ENCODE peak calls at places on chromosome 7, in eight cellular contexts. G is CD8-positive, alpha-beta T cell; N is K562; F is coronary artery; I is body of pancreas; V is stomach; D is heart left ventricle; P is A549. S is an unnamed sample.

GRCh38 chr7:134472572-134473242 is 13.8 kb upstream of the AKR1B1 start:
- DNase-seq in G (no peak), N (no peak), F (no peak), I (no peak), V (no peak), D (no peak), P (no peak), S (no peak)

GRCh38 chr7:106117767-106118544 is 5.8 kb upstream of the SYPL1 start:
- DNase-seq in G (no peak), N (no peak), F (no peak), I (no peak), V (no peak), D (no peak), P (no peak), S (no peak)

GRCh38 chr7:123410273-123410928 is 124.0 kb downstream of the IQUB start:
- DNase-seq in G (no peak), N (no peak), F (no peak), I (peak; percentile 21), V (no peak), D (peak; percentile 11), P (no peak), S (no peak)

GRCh38 chr7:114375914-114376313 is 38.7 kb upstream of the FOXP2 start:
- DNase-seq in G (no peak), N (no peak), F (no peak), I (no peak), V (no peak), D (no peak), P (no peak), S (no peak)

GRCh38 chr7:87216701-87217508 is 2.6 kb downstream of the TMEM243 start:
- DNase-seq in G (no peak), N (no peak), F (no peak), I (no peak), V (no peak), D (no peak), P (no peak), S (no peak)

GRCh38 chr7:105149827-105150226 is 135.8 kb downstream of the KMT2E start:
- DNase-seq in G (no peak), N (no peak), F (no peak), I (no peak), V (no peak), D (no peak), P (no peak), S (no peak)

GRCh38 chr7:151877911-151878835 is 1.3 kb upstream of the PRKAG2 start:
- DNase-seq in G (no peak), N (no peak), F (no peak), I (no peak), V (no peak), D (no peak), P (no peak), S (no peak)

GRCh38 chr7:36275735-36276284 is 113.9 kb upstream of the ANLN start:
- DNase-seq in G (no peak), N (no peak), F (no peak), I (no peak), V (no peak), D (no peak), P (no peak), S (no peak)

GRCh38 chr7:63067897-63068585 is 930.6 kb upstream of the ZNF722 start:
- DNase-seq in G (no peak), N (peak; percentile 20), F (peak; percentile 36), I (no peak), V (no peak), D (peak; percentile 15), P (no peak), S (no peak)

GRCh38 chr7:131105294-131105802 is 222.3 kb upstream of the MKLN1 start:
- DNase-seq in G (no peak), N (no peak), F (no peak), I (no peak), V (no peak), D (no peak), P (peak; percentile 50), S (no peak)

GRCh38 chr7:98394377-98394836 is 6.5 kb downstream of the BAIAP2L1 start:
- DNase-seq in G (no peak), N (no peak), F (no peak), I (no peak), V (no peak), D (no peak), P (peak; percentile 71), S (no peak)

GRCh38 chr7:69677054-69677847 is 79.0 kb downstream of the AUTS2 start:
- DNase-seq in G (no peak), N (no peak), F (no peak), I (no peak), V (no peak), D (no peak), P (peak; percentile 18), S (no peak)

GRCh38 chr7:153381275-153382119 is 621.9 kb downstream of the ACTR3B start:
- DNase-seq in G (no peak), N (peak; percentile 78), F (no peak), I (peak; percentile 43), V (peak; percentile 36), D (no peak), P (peak; percentile 38), S (no peak)

DNA sequence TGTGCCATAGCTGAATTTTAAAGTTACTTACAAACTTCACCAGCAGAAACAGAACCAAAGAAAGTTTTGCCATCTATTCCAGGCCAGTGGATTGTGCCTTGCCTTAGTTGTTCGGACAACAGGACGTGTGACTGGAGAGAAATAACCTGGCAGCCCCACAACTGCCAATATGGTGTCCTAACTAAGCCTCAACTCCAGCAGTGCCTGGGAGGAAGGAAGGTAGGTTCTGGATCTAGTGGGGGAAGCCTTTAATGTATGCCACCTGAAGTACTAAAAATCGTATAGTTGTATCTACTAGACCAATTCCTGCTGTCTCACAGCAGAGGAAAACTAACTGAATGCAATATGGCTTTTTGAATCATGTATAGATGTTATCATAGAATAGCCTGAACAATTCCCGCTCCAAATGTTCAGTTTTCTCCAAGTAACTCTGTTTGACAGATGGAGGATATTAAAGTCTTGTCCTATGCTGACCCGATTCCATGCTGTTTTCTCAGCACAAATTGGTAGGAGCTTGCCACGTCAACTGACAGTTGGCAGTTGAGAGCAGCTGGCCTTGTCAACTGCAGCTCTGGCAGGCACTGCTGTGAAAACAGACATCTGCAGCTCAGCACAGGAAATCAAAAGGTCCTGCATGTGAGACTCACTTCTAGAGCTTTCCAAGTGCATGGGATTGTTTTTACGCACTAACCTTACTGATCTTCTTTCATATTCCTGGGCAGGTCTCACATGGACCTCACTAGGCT is 84.5 kb upstream of the WNT16 start:
- DNase-seq in G (no peak), N (no peak), F (no peak), I (peak; percentile 67), V (no peak), D (peak; percentile 6), P (no peak), S (no peak)
- H3K27ac ChIP-seq in G (no peak overlapping the region), N (no peak overlapping the region), F (no peak overlapping the region), I (peak overlapping the region; percentile 19), V (no peak overlapping the region), D (no peak overlapping the region), P (no peak overlapping the region), S (no peak overlapping the region)

GRCh38 chr7:4707980-4708411 is 25.9 kb downstream of the FOXK1 start:
- DNase-seq in G (no peak), N (no peak), F (no peak), I (no peak), V (no peak), D (no peak), P (no peak), S (no peak)

GRCh38 chr7:4709187-4709586 is 27.1 kb downstream of the FOXK1 start:
- DNase-seq in G (no peak), N (no peak), F (no peak), I (no peak), V (no peak), D (no peak), P (no peak), S (no peak)

GRCh38 chr7:4703532-4703931 is 21.4 kb downstream of the FOXK1 start:
- DNase-seq in G (no peak), N (no peak), F (no peak), I (no peak), V (no peak), D (no peak), P (no peak), S (no peak)

GRCh38 chr7:4706384-4707032 is 24.4 kb downstream of the FOXK1 start:
- DNase-seq in G (no peak), N (no peak), F (no peak), I (no peak), V (no peak), D (no peak), P (no peak), S (no peak)

GRCh38 chr7:4707134-4707651 is 25.1 kb downstream of the FOXK1 start:
- DNase-seq in G (no peak), N (no peak), F (no peak), I (no peak), V (no peak), D (no peak), P (no peak), S (no peak)
- H3K27ac ChIP-seq in G (no peak overlapping the region), N (no peak overlapping the region), F (no peak overlapping the region), I (peak overlapping the region; percentile 34), V (peak overlapping the region; percentile 53), D (peak overlapping the region; percentile 61), P (no peak overlapping the region), S (no peak overlapping the region)

DNA sequence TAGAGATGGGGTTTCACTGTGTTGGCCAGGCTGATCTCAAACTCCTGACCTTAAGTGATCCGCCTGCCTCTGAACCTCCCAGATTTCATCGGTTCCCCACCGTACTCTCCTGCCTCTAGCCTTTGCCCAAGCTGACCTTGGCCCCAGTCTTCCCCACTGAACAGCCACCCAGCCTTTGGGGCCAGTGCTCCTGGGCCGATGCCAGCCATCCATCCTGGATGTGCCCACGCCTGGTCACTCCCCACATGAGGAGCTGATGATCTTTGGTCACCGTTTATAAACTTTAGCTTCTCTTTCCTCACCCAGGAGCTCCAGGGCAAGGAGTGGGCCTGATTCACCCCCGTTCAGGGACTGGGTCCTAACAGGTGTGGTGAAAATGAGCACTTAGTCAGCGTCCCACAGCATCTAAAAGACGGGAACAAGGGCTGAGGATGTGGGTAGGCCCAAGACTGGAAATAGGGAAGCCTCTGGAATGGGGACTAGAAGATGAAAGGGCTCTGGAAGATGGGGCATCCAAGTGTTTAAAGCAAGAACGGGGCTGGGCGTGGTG is 22.9 kb downstream of the GTF2IRD1 start:
- DNase-seq in G (no peak), N (no peak), F (no peak), I (no peak), V (no peak), D (no peak), P (no peak), S (no peak)
- H3K27ac ChIP-seq in G (no peak overlapping the region), N (no peak overlapping the region), F (peak overlapping the region; percentile 96), I (no peak overlapping the region), V (peak overlapping the region; percentile 89), D (peak overlapping the region; percentile 95), P (peak overlapping the region; percentile 93), S (no peak overlapping the region)

GRCh38 chr7:155763122-155763521 is 49.1 kb downstream of the SHH start:
- DNase-seq in G (no peak), N (no peak), F (no peak), I (no peak), V (no peak), D (no peak), P (no peak), S (no peak)

GRCh38 chr7:155762639-155763038 is 49.6 kb downstream of the SHH start:
- DNase-seq in G (no peak), N (no peak), F (no peak), I (no peak), V (no peak), D (no peak), P (no peak), S (no peak)

GRCh38 chr7:155763721-155764431 is 48.4 kb downstream of the SHH start:
- DNase-seq in G (peak; percentile 39), N (no peak), F (no peak), I (no peak), V (no peak), D (no peak), P (no peak), S (peak; percentile 47)

GRCh38 chr7:155765458-155765857 is 46.8 kb downstream of the SHH start:
- DNase-seq in G (no peak), N (no peak), F (no peak), I (no peak), V (no peak), D (no peak), P (no peak), S (no peak)

GRCh38 chr7:155764432-155764798 is 47.8 kb downstream of the SHH start:
- DNase-seq in G (peak; percentile 4), N (no peak), F (no peak), I (no peak), V (no peak), D (no peak), P (no peak), S (peak; percentile 35)
- H3K27ac ChIP-seq in G (peak overlapping the region; percentile 26), N (no peak overlapping the region), F (no peak overlapping the region), I (no peak overlapping the region), V (no peak overlapping the region), D (peak overlapping the region; percentile 46), P (no peak overlapping the region), S (peak overlapping the region; percentile 57)

S was measured in CD4-positive, alpha-beta T cell.